ENCODE peak calls at places on chromosomes 5 and 9, in four cellular contexts. C, D, P and H are unnamed samples.

GRCh38 chr5:2991884-2992283 is 240.4 kb upstream of the IRX2 start:
- DNase-seq in C (no peak), D (no peak), P (no peak), H (no peak)

GRCh38 chr5:11992518-11992917 is 88.3 kb upstream of the CTNND2 start:
- DNase-seq in C (no peak), D (no peak), P (no peak), H (no peak)

GRCh38 chr9:130638278-130639118 is 25.9 kb upstream of the PRDM12 start:
- DNase-seq in C (no peak), D (no peak), P (no peak), H (no peak)

GRCh38 chr5:174535691-174536090 is 188.7 kb upstream of the MSX2 start:
- DNase-seq in C (no peak), D (no peak), P (no peak), H (no peak)

GRCh38 chr5:96297290-96297689 is 135.8 kb downstream of the PCSK1 start:
- DNase-seq in C (no peak), D (peak; percentile 64), P (no peak), H (no peak)

GRCh38 chr9:127126981-127127380 is 4.5 kb upstream of the ANGPTL2 start:
- DNase-seq in C (no peak), D (peak; percentile 2), P (no peak), H (no peak)

GRCh38 chr9:78962186-78962585 is 609.6 kb upstream of the TLE4 start:
- DNase-seq in C (no peak), D (no peak), P (no peak), H (no peak)

GRCh38 chr9:126690431-126691051 is 76.8 kb downstream of the LMX1B start:
- DNase-seq in C (peak; percentile 95), D (peak; percentile 55), P (peak; percentile 51), H (no peak)

GRCh38 chr9:14350766-14351165 is 36.8 kb upstream of the NFIB start:
- DNase-seq in C (no peak), D (no peak), P (no peak), H (no peak)

GRCh38 chr5:54673523-54674225 is 156.1 kb downstream of the SNX18 start:
- DNase-seq in C (no peak), D (peak; percentile 81), P (peak; percentile 52), H (no peak)

GRCh38 chr9:98998441-98999151 is 54.9 kb downstream of the COL15A1 start:
- DNase-seq in C (peak; percentile 97), D (peak; percentile 93), P (peak; percentile 76), H (peak; percentile 90)

GRCh38 chr5:172700686-172701324 is 59.7 kb downstream of the NEURL1B start:
- DNase-seq in C (no peak), D (no peak), P (no peak), H (no peak)

GRCh38 chr9:38437193-38437823 is 13.1 kb upstream of the IGFBPL1 start:
- DNase-seq in C (no peak), D (no peak), P (peak; percentile 12), H (no peak)

GRCh38 chr9:76667521-76667957 is 96.7 kb upstream of the PCA3 start:
- DNase-seq in C (no peak), D (no peak), P (no peak), H (no peak)

GRCh38 chr5:15601274-15601673 is 101.3 kb downstream of the FBXL7 start:
- DNase-seq in C (no peak), D (no peak), P (no peak), H (no peak)

GRCh38 chr5:58871648-58872242 is 288.9 kb downstream of the RAB3C start:
- DNase-seq in C (no peak), D (no peak), P (no peak), H (no peak)

GRCh38 chr5:142104491-142104890 is 4.1 kb upstream of the NDFIP1 start:
- DNase-seq in C (no peak), D (no peak), P (no peak), H (no peak)

GRCh38 chr5:14270212-14270702 is 127.1 kb downstream of the TRIO start:
- DNase-seq in C (no peak), D (no peak), P (no peak), H (no peak)

GRCh38 chr9:110954822-110955291 is 83.4 kb downstream of the LPAR1 start:
- DNase-seq in C (no peak), D (no peak), P (no peak), H (no peak)

GRCh38 chr9:110246214-110246613 is 10.1 kb downstream of the TXN start:
- DNase-seq in C (no peak), D (no peak), P (no peak), H (no peak)

GRCh38 chr5:180900178-180900577 is 1.2 kb downstream of the BTNL8 start:
- DNase-seq in C (no peak), D (no peak), P (no peak), H (no peak)

GRCh38 chr9:32292611-32293010 is 91.8 kb upstream of the ACO1 start:
- DNase-seq in C (no peak), D (no peak), P (no peak), H (no peak)

GRCh38 chr9:8366161-8366926 is 566.8 kb upstream of the DMAC1 start:
- DNase-seq in C (no peak), D (no peak), P (no peak), H (no peak)

GRCh38 chr9:100679834-100680233 is 102.0 kb downstream of the CAVIN4 start:
- DNase-seq in C (no peak), D (no peak), P (no peak), H (no peak)

GRCh38 chr5:138595396-138595795 is 20.2 kb upstream of the HSPA9 start:
- DNase-seq in C (no peak), D (no peak), P (no peak), H (no peak)

GRCh38 chr9:81874926-81875325 is 53.3 kb upstream of the SPATA31D4 start:
- DNase-seq in C (no peak), D (no peak), P (peak; percentile 20), H (no peak)

GRCh38 chr9:34171753-34172535 is 6.9 kb upstream of the UBAP1 start:
- DNase-seq in C (no peak), D (no peak), P (peak; percentile 32), H (no peak)

GRCh38 chr9:17630531-17630949 is 51.7 kb downstream of the SH3GL2 start:
- DNase-seq in C (no peak), D (no peak), P (no peak), H (no peak)

GRCh38 chr5:83726912-83727311 is 6.3 kb upstream of the HAPLN1 start:
- DNase-seq in C (no peak), D (no peak), P (no peak), H (no peak)

GRCh38 chr9:8733096-8733954 is 933.7 kb upstream of the DMAC1 start:
- DNase-seq in C (no peak), D (no peak), P (no peak), H (no peak)

GRCh38 chr5:28414619-28415018 is 1376.2 kb upstream of the CDH9 start:
- DNase-seq in C (no peak), D (no peak), P (no peak), H (no peak)

GRCh38 chr5:165209101-165209727 is 1703.8 kb downstream of the MAT2B start:
- DNase-seq in C (no peak), D (no peak), P (no peak), H (no peak)

GRCh38 chr9:135334953-135335460 is 144.6 kb upstream of the PPP1R26 start:
- DNase-seq in C (peak; percentile 30), D (no peak), P (no peak), H (no peak)

GRCh38 chr5:1171340-1171941 is 30.0 kb upstream of the SLC6A19 start:
- DNase-seq in C (no peak), D (no peak), P (no peak), H (no peak)

GRCh38 chr9:91844656-91845291 is 105.3 kb downstream of the ROR2 start:
- DNase-seq in C (no peak), D (no peak), P (no peak), H (no peak)

GRCh38 chr9:28648723-28649122 is 1075.4 kb upstream of the C9orf72 start:
- DNase-seq in C (no peak), D (no peak), P (no peak), H (no peak)

GRCh38 chr5:80346055-80346454 is 26.3 kb downstream of the SPZ1 start:
- DNase-seq in C (no peak), D (no peak), P (peak; percentile 30), H (no peak)

GRCh38 chr9:112086627-112087026 is 88.5 kb downstream of the SUSD1 start:
- DNase-seq in C (no peak), D (no peak), P (no peak), H (no peak)

GRCh38 chr9:88746744-88747398 is 211.9 kb downstream of the NXNL2 start:
- DNase-seq in C (no peak), D (no peak), P (no peak), H (no peak)

GRCh38 chr9:88746029-88746743 is 211.2 kb downstream of the NXNL2 start:
- DNase-seq in C (no peak), D (peak; percentile 88), P (peak; percentile 40), H (no peak)

GRCh38 chr9:88749420-88749819 is 214.4 kb downstream of the NXNL2 start:
- DNase-seq in C (no peak), D (no peak), P (no peak), H (no peak)

GRCh38 chr9:88748566-88749238 is 213.7 kb downstream of the NXNL2 start:
- DNase-seq in C (no peak), D (peak; percentile 85), P (no peak), H (no peak)

GRCh38 chr9:88747768-88748167 is 212.8 kb downstream of the NXNL2 start:
- DNase-seq in C (no peak), D (peak; percentile 83), P (no peak), H (no peak)
- TF ChIP-seq POLR2AphosphoS5 in C (no peak), D (peak; percentile 30), P (no peak), H (no peak)

GRCh38 chr5:119417891-119418781 is 34.2 kb upstream of the HSD17B4 start:
- DNase-seq in C (no peak), D (no peak), P (no peak), H (no peak)
- TF ChIP-seq EP300 in C (no peak), D (no peak), P (no peak), H (no peak)

DNA sequence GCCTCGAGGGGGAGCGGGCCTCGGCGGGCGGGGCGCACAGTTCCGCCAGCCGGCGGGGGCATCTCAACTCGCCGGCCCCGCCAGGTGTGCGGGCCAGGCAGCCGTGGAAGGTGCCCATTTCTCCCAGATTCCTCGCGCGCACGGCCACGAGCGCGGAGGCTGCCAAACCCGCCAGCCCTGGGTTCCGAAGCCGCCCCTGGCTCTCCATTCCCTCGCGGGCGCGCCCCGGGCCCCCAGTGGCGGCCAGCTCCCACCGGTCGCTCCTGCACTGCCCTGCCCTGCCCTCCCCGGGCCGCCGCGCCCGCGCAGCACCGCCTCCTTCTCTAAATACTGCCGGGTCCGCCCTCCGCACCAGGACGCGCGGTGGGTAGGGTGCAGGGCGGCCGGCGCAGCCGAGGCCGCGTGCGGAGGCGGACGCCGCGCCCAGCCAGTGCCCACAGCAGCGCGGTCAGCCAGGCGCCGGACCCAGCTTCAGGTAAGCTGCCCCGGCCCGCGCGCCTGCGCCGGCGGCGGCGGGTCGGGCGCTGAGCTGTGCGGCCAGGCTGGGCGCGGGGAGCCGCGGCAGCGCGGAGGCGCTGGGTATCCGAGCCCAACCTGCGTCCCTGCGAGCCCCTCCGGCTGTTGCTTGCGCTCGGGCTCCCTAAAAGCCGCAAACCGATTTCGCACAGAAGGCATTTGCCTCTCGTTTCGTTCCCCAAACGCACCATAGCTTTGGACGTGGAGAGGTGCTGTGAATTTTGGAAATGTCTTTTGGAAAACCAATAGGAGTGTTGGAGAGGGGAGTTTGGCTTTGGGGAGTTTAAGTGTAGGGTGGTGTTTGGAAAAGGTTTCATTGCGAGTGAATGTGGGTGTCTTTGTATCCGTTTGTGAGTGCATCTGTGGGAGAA is at the start of gene TMEM171:
- DNase-seq in C (peak; percentile 76), D (no peak), P (peak; percentile 86), H (no peak)
- TF ChIP-seq POLR2A in C (no peak), D (no peak), P (peak; percentile 76), H (no peak)

GRCh38 chr9:96490534-96491078 is 40.6 kb downstream of the HABP4 start:
- DNase-seq in C (no peak), D (no peak), P (no peak), H (no peak)
- TF ChIP-seq POLR2AphosphoS5 in C (no peak), D (no peak), P (no peak), H (no peak)